ENCODE peak calls at places on chromosomes 1 and 21, in five cellular contexts. One of them, this sample, is unnamed.

GRCh38 chr1:57615956-57616355 is 192.1 kb upstream of the DAB1 start:
- DNase-seq in T-helper 9 cell: no peak
- DNase-seq in right atrium auricular region: no peak
- DNase-seq in NCI-H446 treated with DMSO at 0.1 percent for 48 hours: no peak
- DNase-seq in myocyte: no peak
- DNase-seq in this sample: no peak

GRCh38 chr1:207822602-207823451 is 71.0 kb downstream of the CD46 start:
- DNase-seq in T-helper 9 cell: peak
- DNase-seq in right atrium auricular region: peak
- DNase-seq in NCI-H446 treated with DMSO at 0.1 percent for 48 hours: no peak
- DNase-seq in myocyte: no peak
- DNase-seq in this sample: no peak

GRCh38 chr1:172108494-172108893 is 267.2 kb downstream of the DNM3 start:
- DNase-seq in T-helper 9 cell: no peak
- DNase-seq in right atrium auricular region: no peak
- DNase-seq in NCI-H446 treated with DMSO at 0.1 percent for 48 hours: no peak
- DNase-seq in myocyte: no peak
- DNase-seq in this sample: no peak

GRCh38 chr1:157994704-157995540 is 1.5 kb downstream of the KIRREL1 start:
- DNase-seq in T-helper 9 cell: no peak
- DNase-seq in right atrium auricular region: no peak
- DNase-seq in NCI-H446 treated with DMSO at 0.1 percent for 48 hours: peak
- DNase-seq in myocyte: peak
- DNase-seq in this sample: no peak

GRCh38 chr1:9234223-9235122 is at the start of gene H6PD:
- DNase-seq in T-helper 9 cell: peak
- DNase-seq in right atrium auricular region: peak
- DNase-seq in NCI-H446 treated with DMSO at 0.1 percent for 48 hours: peak
- DNase-seq in myocyte: peak
- DNase-seq in this sample: no peak

GRCh38 chr1:30757196-30757949 is at the start of gene LAPTM5:
- DNase-seq in T-helper 9 cell: peak
- DNase-seq in right atrium auricular region: peak
- DNase-seq in NCI-H446 treated with DMSO at 0.1 percent for 48 hours: no peak
- DNase-seq in myocyte: peak
- DNase-seq in this sample: no peak

GRCh38 chr1:15214507-15214906 is 32.5 kb upstream of the FHAD1 start:
- DNase-seq in T-helper 9 cell: no peak
- DNase-seq in right atrium auricular region: no peak
- DNase-seq in NCI-H446 treated with DMSO at 0.1 percent for 48 hours: no peak
- DNase-seq in myocyte: no peak
- DNase-seq in this sample: no peak

GRCh38 chr1:55448261-55448660 is 233.1 kb upstream of the USP24 start:
- DNase-seq in T-helper 9 cell: no peak
- DNase-seq in right atrium auricular region: no peak
- DNase-seq in NCI-H446 treated with DMSO at 0.1 percent for 48 hours: no peak
- DNase-seq in myocyte: no peak
- DNase-seq in this sample: no peak

GRCh38 chr1:37033355-37034291 is 692 bp downstream of the GRIK3 start:
- DNase-seq in T-helper 9 cell: no peak
- DNase-seq in right atrium auricular region: no peak
- DNase-seq in NCI-H446 treated with DMSO at 0.1 percent for 48 hours: no peak
- DNase-seq in myocyte: no peak
- DNase-seq in this sample: no peak

GRCh38 chr1:3674100-3675094 is 22.1 kb downstream of the TP73 start:
- DNase-seq in T-helper 9 cell: no peak
- DNase-seq in right atrium auricular region: no peak
- DNase-seq in NCI-H446 treated with DMSO at 0.1 percent for 48 hours: no peak
- DNase-seq in myocyte: peak
- DNase-seq in this sample: no peak

GRCh38 chr1:109535971-109536491 is 3.6 kb upstream of the GPR61 start:
- DNase-seq in T-helper 9 cell: no peak
- DNase-seq in right atrium auricular region: peak
- DNase-seq in NCI-H446 treated with DMSO at 0.1 percent for 48 hours: peak
- DNase-seq in myocyte: peak
- DNase-seq in this sample: no peak

GRCh38 chr1:10615336-10615735 is 140.6 kb downstream of the PEX14 start:
- DNase-seq in T-helper 9 cell: no peak
- DNase-seq in right atrium auricular region: no peak
- DNase-seq in NCI-H446 treated with DMSO at 0.1 percent for 48 hours: no peak
- DNase-seq in myocyte: no peak
- DNase-seq in this sample: no peak

GRCh38 chr1:84869750-84870149 is 23.3 kb downstream of the LPAR3 start:
- DNase-seq in T-helper 9 cell: no peak
- DNase-seq in right atrium auricular region: no peak
- DNase-seq in NCI-H446 treated with DMSO at 0.1 percent for 48 hours: no peak
- DNase-seq in myocyte: no peak
- DNase-seq in this sample: no peak

GRCh38 chr21:44427241-44428120 is 27.8 kb upstream of the LRRC3 start:
- DNase-seq in T-helper 9 cell: no peak
- DNase-seq in right atrium auricular region: no peak
- DNase-seq in NCI-H446 treated with DMSO at 0.1 percent for 48 hours: no peak
- DNase-seq in myocyte: no peak
- DNase-seq in this sample: no peak

GRCh38 chr1:168945870-168946269 is 160.6 kb upstream of the ATP1B1 start:
- DNase-seq in T-helper 9 cell: no peak
- DNase-seq in right atrium auricular region: peak
- DNase-seq in NCI-H446 treated with DMSO at 0.1 percent for 48 hours: no peak
- DNase-seq in myocyte: peak
- DNase-seq in this sample: no peak

GRCh38 chr1:197674286-197674685 is 101.0 kb downstream of the DENND1B start:
- DNase-seq in T-helper 9 cell: no peak
- DNase-seq in right atrium auricular region: no peak
- DNase-seq in NCI-H446 treated with DMSO at 0.1 percent for 48 hours: peak
- DNase-seq in myocyte: no peak
- DNase-seq in this sample: no peak

GRCh38 chr1:215104283-215104682 is 21.7 kb downstream of the KCNK2 start:
- DNase-seq in T-helper 9 cell: no peak
- DNase-seq in right atrium auricular region: no peak
- DNase-seq in NCI-H446 treated with DMSO at 0.1 percent for 48 hours: no peak
- DNase-seq in myocyte: no peak
- DNase-seq in this sample: no peak

This sample was measured in NT2/D1.